ENCODE peak calls at places on chromosomes 16 and 17, in five cellular contexts. V, D, Z, A and Q are unnamed samples.

GRCh38 chr17:4249452-4250029 is 14.2 kb downstream of the ANKFY1 start:
- DNase-seq in V (peak; percentile 41), D (peak; percentile 56), Z (no peak), A (no peak), Q (no peak)

GRCh38 chr16:86516618-86517003 is 6.3 kb downstream of the FOXF1 start:
- DNase-seq in V (no peak), D (no peak), Z (no peak), A (no peak), Q (no peak)

GRCh38 chr17:83200231-83200699 is 120.9 kb downstream of the METRNL start:
- DNase-seq in V (peak; percentile 49), D (peak; percentile 67), Z (peak; percentile 52), A (no peak), Q (no peak)

GRCh38 chr16:351804-352520 is 561 bp downstream of the AXIN1 start:
- DNase-seq in V (peak; percentile 43), D (no peak), Z (no peak), A (no peak), Q (no peak)

GRCh38 chr16:10752843-10753523 is 9.3 kb downstream of the NUBP1 start:
- DNase-seq in V (peak; percentile 82), D (peak; percentile 48), Z (no peak), A (no peak), Q (no peak)

GRCh38 chr16:9225527-9226316 is 134.3 kb downstream of the HAPSTR1 start:
- DNase-seq in V (no peak), D (no peak), Z (no peak), A (no peak), Q (no peak)

GRCh38 chr16:4371481-4372314 is at the start of gene VASN:
- DNase-seq in V (peak; percentile 61), D (peak; percentile 9), Z (peak; percentile 53), A (peak; percentile 66), Q (no peak)

GRCh38 chr17:7079581-7080444 is at the start of gene CLEC10A:
- DNase-seq in V (no peak), D (peak; percentile 54), Z (no peak), A (no peak), Q (no peak)

GRCh38 chr17:74803971-74804370 is 27.8 kb upstream of the NAT9 start:
- DNase-seq in V (no peak), D (no peak), Z (no peak), A (no peak), Q (no peak)

GRCh38 chr16:24713379-24713778 is 16.1 kb upstream of the TNRC6A start:
- DNase-seq in V (no peak), D (no peak), Z (no peak), A (no peak), Q (no peak)